ENCODE peak calls at places on chromosomes 4 and X, in nine cellular contexts. P is CD8-positive, alpha-beta T cell; H is cardiac muscle cell; X is right lobe of liver; E is body of pancreas; Z is psoas muscle; M is GM23338; O is keratinocyte; V is AG04450. J is an unnamed sample.

GRCh38 chrX:140815868-140816267 is 106.3 kb downstream of the LINC00632 start:
- DNase-seq in E (no peak), M (no peak), P (no peak), X (no peak), V (no peak), H (no peak), Z (no peak), O (peak; percentile 21), J (no peak)

GRCh38 chrX:15376956-15377355 is 7.3 kb downstream of the VEGFD start:
- DNase-seq in O (no peak), E (no peak), P (no peak), H (no peak), V (no peak), Z (no peak), M (no peak), X (no peak), J (no peak)

GRCh38 chr4:97139796-97140195 is 1003.5 kb downstream of the STPG2 start:
- DNase-seq in O (no peak), V (no peak), H (no peak), Z (no peak), X (no peak), M (no peak), E (no peak), P (no peak), J (no peak)

GRCh38 chrX:152647978-152648377 is 10.3 kb downstream of the GABRQ start:
- DNase-seq in X (no peak), V (no peak), M (no peak), E (no peak), Z (no peak), H (no peak), P (no peak), O (no peak), J (no peak)

GRCh38 chr4:142528433-142528832 is 317.7 kb downstream of the INPP4B start:
- DNase-seq in H (no peak), E (no peak), M (no peak), X (no peak), Z (no peak), V (no peak), O (no peak), P (no peak), J (no peak)

GRCh38 chrX:150772150-150772970 is 79.2 kb downstream of the MTMR1 start:
- DNase-seq in P (peak; percentile 50), Z (peak; percentile 84), V (peak; percentile 21), E (peak; percentile 80), M (peak; percentile 87), H (peak; percentile 72), O (peak; percentile 17), X (peak; percentile 83), J (peak; percentile 64)

GRCh38 chr4:23084559-23085248 is 392.0 kb downstream of the GBA3 start:
- DNase-seq in E (no peak), V (no peak), H (no peak), Z (no peak), P (no peak), X (no peak), M (peak; percentile 6), O (no peak), J (no peak)

GRCh38 chr4:177667687-177668086 is 225.4 kb upstream of the AGA start:
- DNase-seq in E (no peak), O (no peak), P (no peak), H (no peak), M (no peak), Z (no peak), X (no peak), V (no peak), J (no peak)

GRCh38 chr4:86816463-86817107 is 32.6 kb downstream of the SLC10A6 start:
- DNase-seq in E (no peak), H (no peak), O (no peak), X (no peak), Z (peak; percentile 41), V (no peak), P (no peak), M (no peak), J (no peak)

GRCh38 chr4:3322059-3322550 is 29.3 kb downstream of the RGS12 start:
- DNase-seq in V (no peak), M (peak; percentile 44), H (peak; percentile 72), O (no peak), E (peak; percentile 2), X (no peak), P (no peak), Z (no peak), J (no peak)
- H3K27ac ChIP-seq in V (no peak overlapping the region), M (no peak overlapping the region), H (peak overlapping the region; percentile 84), O (no peak overlapping the region), E (no peak overlapping the region), X (no peak overlapping the region), P (no peak overlapping the region), Z (peak overlapping the region; percentile 92), J (no peak overlapping the region)

DNA sequence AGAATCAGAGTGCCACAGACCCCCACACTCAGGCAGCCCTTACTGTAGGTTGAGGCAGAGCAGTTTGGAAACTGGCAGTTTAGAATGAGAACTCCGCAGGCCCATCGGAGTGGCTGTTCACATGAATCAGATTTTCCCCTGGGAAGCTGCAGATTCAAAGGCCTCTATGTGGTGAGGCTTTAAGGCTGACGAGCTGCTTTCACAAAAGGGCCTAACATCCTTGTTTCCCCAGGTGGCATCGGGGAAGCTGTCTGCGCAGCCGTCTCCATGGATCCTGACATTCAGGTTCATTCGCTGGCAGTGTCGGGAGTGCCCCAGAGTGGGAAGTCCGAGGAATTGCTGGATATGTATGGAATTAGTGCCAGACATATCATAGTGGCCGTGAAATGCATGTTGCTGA is 33.7 kb downstream of the TKTL1 start:
- DNase-seq in E (no peak), H (no peak), V (no peak), X (no peak), Z (no peak), M (no peak), P (no peak), O (no peak), J (no peak)
- TF ChIP-seq CTCF in E (no peak), H (no peak), V (no peak), X (no peak), Z (no peak), M (no peak), P (no peak), O (no peak), J (no peak)

GRCh38 chrX:129760981-129761380 is 18.8 kb upstream of the SASH3 start:
- DNase-seq in Z (no peak), P (no peak), M (no peak), H (no peak), O (no peak), V (no peak), E (no peak), X (no peak), J (no peak)

GRCh38 chrX:129762448-129762847 is 17.3 kb upstream of the SASH3 start:
- DNase-seq in P (no peak), Z (no peak), X (no peak), V (no peak), E (no peak), M (no peak), O (no peak), H (no peak), J (no peak)

GRCh38 chrX:129759576-129760061 is 20.1 kb upstream of the SASH3 start:
- DNase-seq in O (no peak), P (no peak), M (peak; percentile 2), X (peak; percentile 53), V (peak; percentile 51), E (no peak), H (no peak), Z (peak; percentile 34), J (peak; percentile 39)

GRCh38 chrX:129761596-129761995 is 18.2 kb upstream of the SASH3 start:
- DNase-seq in E (no peak), O (no peak), Z (no peak), M (no peak), X (no peak), P (no peak), V (no peak), H (no peak), J (no peak)

GRCh38 chrX:129760155-129760554 is 19.6 kb upstream of the SASH3 start:
- DNase-seq in M (no peak), H (no peak), E (no peak), Z (no peak), V (no peak), O (no peak), P (no peak), X (no peak), J (no peak)
- H3K27me3 ChIP-seq in M (no peaks in the 10 kb centered on the region), H (no peaks in the 10 kb centered on the region), E (no peaks in the 10 kb centered on the region), Z (no peaks in the 10 kb centered on the region), V (no peaks in the 10 kb centered on the region), O (no peaks in the 10 kb centered on the region), P (no peaks in the 10 kb centered on the region), X (no peaks in the 10 kb centered on the region), J (no peaks in the 10 kb centered on the region)

GRCh38 chrX:20240201-20240600 is 26.5 kb downstream of the RPS6KA3 start:
- DNase-seq in O (no peak), X (no peak), E (no peak), P (no peak), H (no peak), V (no peak), Z (no peak), M (no peak), J (no peak)

GRCh38 chrX:20248592-20249192 is 18.0 kb downstream of the RPS6KA3 start:
- DNase-seq in O (no peak), X (no peak), V (no peak), H (no peak), M (no peak), E (no peak), Z (no peak), P (no peak), J (no peak)

DNA sequence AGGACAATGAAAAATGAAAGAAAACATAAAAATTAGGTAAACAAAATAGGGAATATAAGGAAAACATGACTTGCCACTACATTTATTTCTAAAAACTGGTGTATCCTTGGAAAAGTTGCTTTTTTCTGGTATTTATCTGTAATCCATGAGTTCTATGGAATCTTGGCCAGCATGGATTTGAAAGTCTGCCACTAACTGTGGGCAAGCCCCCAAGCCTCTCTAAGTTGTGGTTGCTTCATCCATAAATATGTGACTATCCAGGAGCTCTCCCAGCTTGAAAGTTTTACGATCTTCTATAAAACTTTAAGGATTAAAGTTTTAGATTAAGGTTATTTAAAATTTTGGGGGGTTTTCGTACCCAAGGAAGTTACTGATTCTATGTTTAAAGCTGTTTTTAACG is 21.8 kb downstream of the RPS6KA3 start:
- DNase-seq in Z (peak; percentile 18), P (no peak), H (no peak), E (no peak), X (no peak), V (no peak), O (no peak), M (no peak), J (no peak)
- H3K27ac ChIP-seq in Z (no peak overlapping the region), P (no peak overlapping the region), H (no peak overlapping the region), E (no peak overlapping the region), X (no peak overlapping the region), V (no peak overlapping the region), O (no peak overlapping the region), M (no peak overlapping the region), J (no peak overlapping the region)

J was measured in CD4-positive, alpha-beta T cell.